ENCODE peak calls at places on chromosomes 4 and X, in nine cellular contexts. M is cardiac muscle cell, D is thoracic aorta, O is fibroblast of lung, W is B cell, Y is K562, I is GM13977, J is MM.1S, L is AG09319. U is an unnamed sample.
A peak's percentile ranks its signal among the peaks of the same experiment; 100 is the strongest.

GRCh38 chr4:16827762-16828724 is 70.4 kb downstream of the LDB2 start:
- DNase-seq in L (no peak), Y (no peak), O (no peak), J (no peak), M (no peak), W (no peak), D (no peak), I (no peak), U (no peak)

GRCh38 chrX:15242899-15243555 is 26.9 kb downstream of the ASB9 start:
- DNase-seq in D (no peak), I (peak; percentile 65), L (peak; percentile 10), W (peak; percentile 47), J (peak; percentile 38), O (peak; percentile 60), M (peak; percentile 28), Y (peak; percentile 16), U (no peak)

GRCh38 chrX:70196961-70197805 is 19.9 kb downstream of the DGAT2L6 start:
- DNase-seq in D (peak; percentile 5), I (peak; percentile 33), J (peak; percentile 40), M (peak; percentile 36), W (peak; percentile 64), Y (peak; percentile 72), O (peak; percentile 59), L (peak; percentile 7), U (peak; percentile 21)

GRCh38 chrX:56211701-56212100 is 20.5 kb upstream of the KLF8 start:
- DNase-seq in O (no peak), D (no peak), Y (no peak), I (no peak), L (no peak), M (no peak), J (no peak), W (no peak), U (no peak)

GRCh38 chrX:110418857-110419249 is 60.2 kb downstream of the RTL9 start:
- DNase-seq in I (no peak), L (no peak), J (no peak), Y (peak; percentile 15), M (no peak), W (no peak), O (peak; percentile 95), D (no peak), U (no peak)

GRCh38 chr4:158814636-158815035 is 45.8 kb downstream of the FNIP2 start:
- DNase-seq in I (no peak), Y (no peak), W (no peak), J (no peak), O (no peak), M (no peak), L (no peak), D (no peak), U (no peak)

GRCh38 chrX:118016422-118016821 is 100.2 kb downstream of the KLHL13 start:
- DNase-seq in I (no peak), J (no peak), L (no peak), Y (no peak), D (no peak), M (no peak), O (no peak), W (no peak), U (no peak)

GRCh38 chr4:84648863-84649647 is 66.1 kb downstream of the CDS1 start:
- DNase-seq in I (no peak), M (no peak), O (no peak), Y (no peak), L (no peak), D (no peak), J (no peak), W (no peak), U (no peak)

GRCh38 chr4:23828779-23829178 is 61.1 kb downstream of the PPARGC1A start:
- DNase-seq in Y (no peak), W (no peak), O (no peak), I (no peak), D (no peak), L (no peak), M (no peak), J (no peak), U (no peak)

GRCh38 chr4:175509320-175509719 is 302.7 kb downstream of the GPM6A start:
- DNase-seq in I (no peak), Y (no peak), L (no peak), W (no peak), J (no peak), M (peak; percentile 14), D (no peak), O (no peak), U (no peak)
- TF ChIP-seq CTCF in I (peak; percentile 39), Y (no peak), L (no peak), W (no peak), J (no peak), M (no peak), D (no peak), O (no peak), U (no peak)

GRCh38 chr4:138839574-138839973 is 176.0 kb upstream of the NOCT start:
- DNase-seq in Y (no peak), W (no peak), M (peak; percentile 30), D (no peak), I (no peak), J (no peak), L (no peak), O (no peak), U (no peak)

GRCh38 chr4:138838251-138838650 is 177.3 kb upstream of the NOCT start:
- DNase-seq in W (no peak), L (no peak), J (no peak), I (no peak), O (no peak), Y (no peak), D (no peak), M (no peak), U (no peak)

GRCh38 chr4:138832563-138832962 is 183.0 kb upstream of the NOCT start:
- DNase-seq in J (no peak), D (no peak), Y (no peak), O (no peak), I (no peak), L (no peak), M (no peak), W (no peak), U (no peak)

GRCh38 chr4:138834029-138834428 is 181.6 kb upstream of the NOCT start:
- DNase-seq in I (no peak), W (no peak), Y (no peak), O (no peak), M (no peak), L (no peak), D (no peak), J (no peak), U (no peak)

DNA sequence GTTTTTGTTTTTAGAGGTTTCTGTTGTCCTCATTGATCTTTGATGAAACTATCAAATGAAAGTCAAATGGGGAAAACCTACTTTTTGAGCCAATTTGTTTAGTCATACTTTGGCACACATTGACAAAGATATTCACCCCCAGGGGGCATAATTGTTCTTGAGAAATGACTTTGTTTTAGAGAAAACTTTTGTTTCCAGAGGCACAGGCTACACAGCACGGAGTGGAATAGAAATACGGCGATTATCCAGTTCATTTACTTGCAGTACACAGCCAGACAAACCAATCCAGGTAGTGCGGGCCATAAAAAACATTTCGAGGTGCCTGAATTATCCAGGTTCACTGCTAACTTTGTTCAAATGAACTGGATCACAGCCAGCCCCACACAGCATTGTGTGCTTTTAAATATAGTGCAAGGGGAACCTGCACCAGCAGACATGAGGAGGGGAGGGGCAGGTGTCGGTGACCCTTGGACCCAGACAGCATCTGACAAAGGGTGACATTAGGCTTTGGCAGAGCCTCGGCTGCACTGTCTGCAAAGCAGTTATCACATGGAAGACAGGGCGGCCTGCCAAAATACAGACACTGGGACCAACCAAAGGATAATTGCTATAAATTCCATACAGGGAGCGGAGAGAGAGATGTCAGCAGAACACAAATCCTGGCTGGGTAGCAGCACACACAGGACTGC is 179.6 kb upstream of the NOCT start:
- DNase-seq in L (no peak), J (peak; percentile 8), W (no peak), Y (peak; percentile 10), O (peak; percentile 7), I (no peak), D (no peak), M (peak; percentile 48), U (no peak)
- TF ChIP-seq CTCF in L (no peak), J (no peak), W (no peak), Y (no peak), O (no peak), I (no peak), D (no peak), M (no peak), U (no peak)

GRCh38 chr4:176277162-176277904 is 8.3 kb upstream of the ASB5 start:
- DNase-seq in O (peak; percentile 81), Y (peak; percentile 36), L (no peak), W (peak; percentile 6), M (peak; percentile 80), I (peak; percentile 42), D (no peak), J (peak; percentile 62), U (no peak)
- TF ChIP-seq CTCF in O (peak; percentile 74), Y (peak; percentile 52), L (peak; percentile 66), W (peak; percentile 18), M (peak; percentile 67), I (peak; percentile 56), D (peak; percentile 45), J (peak; percentile 51), U (no peak)

GRCh38 chr4:94451051-94451404 is 714 bp upstream of the PDLIM5 start:
- DNase-seq in I (no peak), O (no peak), M (no peak), W (no peak), D (no peak), J (no peak), L (no peak), Y (no peak), U (no peak)

GRCh38 chr4:94452476-94453300 is 946 bp downstream of the PDLIM5 start:
- DNase-seq in M (peak; percentile 92), J (peak; percentile 14), I (peak; percentile 23), Y (peak; percentile 39), D (peak; percentile 53), O (peak; percentile 90), W (no peak), L (peak; percentile 63), U (no peak)

GRCh38 chr4:94453534-94453963 is 1.8 kb downstream of the PDLIM5 start:
- DNase-seq in M (no peak), D (no peak), L (no peak), Y (no peak), I (no peak), J (no peak), W (no peak), O (no peak), U (no peak)

GRCh38 chr4:94454405-94454804 is 2.7 kb downstream of the PDLIM5 start:
- DNase-seq in D (no peak), L (no peak), I (no peak), M (no peak), O (no peak), J (no peak), Y (no peak), W (no peak), U (no peak)

DNA sequence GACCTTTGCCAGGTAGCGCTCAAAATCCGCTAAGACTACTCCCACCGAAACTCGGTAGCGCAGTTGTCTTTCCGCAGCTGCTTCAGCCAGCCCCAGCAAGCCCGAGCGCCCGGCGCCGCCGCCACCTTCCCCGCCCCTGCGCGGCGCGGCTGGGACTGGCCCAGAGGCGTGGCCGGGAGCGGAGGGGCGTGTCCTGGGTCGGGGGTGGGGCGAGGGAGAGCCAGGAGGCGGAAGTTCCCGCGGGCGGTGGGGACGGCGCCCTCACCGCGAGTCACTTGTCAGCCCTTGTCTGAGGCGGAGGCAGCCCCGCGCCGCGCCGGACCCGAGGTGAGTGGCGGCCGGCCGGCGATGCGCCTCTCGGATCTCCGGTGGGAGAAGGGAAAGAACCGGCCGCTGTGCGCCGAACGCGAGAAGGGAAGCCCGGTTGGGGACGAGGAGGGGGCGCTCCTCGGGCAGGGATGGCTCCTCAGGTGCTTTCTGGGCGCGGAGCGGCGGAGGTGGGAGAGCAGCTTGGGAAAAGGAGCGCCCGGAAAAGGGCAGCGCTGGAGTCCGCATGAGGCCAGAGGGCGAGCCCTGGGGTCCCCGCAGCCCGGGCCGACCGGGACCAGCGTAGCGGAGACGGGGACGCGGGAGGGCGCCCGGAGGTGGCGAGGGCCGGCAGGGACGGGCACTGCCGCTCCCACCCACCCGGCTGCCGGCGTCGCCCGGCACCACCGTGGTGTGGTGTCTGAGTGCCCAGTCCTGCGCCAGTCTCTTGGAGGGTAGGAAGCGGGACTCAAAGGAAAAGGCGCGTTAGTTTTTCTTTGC is at the start of gene PDLIM5:
- DNase-seq in I (peak; percentile 96), D (peak; percentile 46), Y (peak; percentile 94), O (peak; percentile 86), L (peak; percentile 73), M (peak; percentile 96), W (peak; percentile 96), J (peak; percentile 92), U (peak; percentile 84)
- TF ChIP-seq CTCF in I (peak; percentile 18), D (no peak), Y (no peak), O (no peak), L (no peak), M (no peak), W (no peak), J (peak; percentile 11), U (no peak)